ENCODE peak calls at places on chromosomes 12 and 14, in four cellular contexts. X is left ventricle myocardium inferior; A is ovary; L is CD4-positive, alpha-beta memory T cell. H is an unnamed sample.

GRCh38 chr12:70606001-70606400 is 31.2 kb downstream of the PTPRB start:
- DNase-seq in X (no peak), A (no peak), L (no peak), H (no peak)

GRCh38 chr12:81809829-81810595 is 50.9 kb upstream of the PPFIA2 start:
- DNase-seq in L (no peak), A (no peak), X (no peak), H (no peak)

GRCh38 chr12:2273288-2273687 is 220.5 kb downstream of the CACNA1C start:
- DNase-seq in L (no peak), A (no peak), X (no peak), H (peak)

GRCh38 chr14:89359477-89360222 is 57.4 kb downstream of the FOXN3 start:
- DNase-seq in A (peak), X (no peak), L (no peak), H (peak)

GRCh38 chr14:96253140-96253539 is 2.9 kb upstream of the BDKRB1 start:
- DNase-seq in L (no peak), X (no peak), A (no peak), H (no peak)

GRCh38 chr12:53052419-53053222 is 2.8 kb downstream of the TNS2 start:
- DNase-seq in X (peak), L (no peak), A (peak), H (peak)

GRCh38 chr12:45439039-45439438 is 223.1 kb downstream of the ANO6 start:
- DNase-seq in X (no peak), L (no peak), A (no peak), H (no peak)

GRCh38 chr12:3453947-3454675 is 36.9 kb upstream of the PRMT8 start:
- DNase-seq in A (no peak), X (no peak), L (no peak), H (no peak)

GRCh38 chr12:113149361-113150150 is at the start of gene CFAP73:
- DNase-seq in X (peak), A (peak), L (no peak), H (peak)

GRCh38 chr12:4719821-4720636 is at the start of gene GALNT8:
- DNase-seq in X (no peak), A (no peak), L (no peak), H (no peak)

H was measured in right cardiac atrium.